ENCODE peak calls at places on chromosomes 12 and 14, in eight cellular contexts. K, Z, S, L, W, G, F and R are unnamed samples.

GRCh38 chr12:107536613-107537012 is 149.0 kb upstream of the PWP1 start:
- DNase-seq in K (no peak), Z (peak; percentile 71), S (no peak), L (no peak), W (no peak), G (no peak), F (no peak), R (no peak)

GRCh38 chr12:113152835-113153814 is 3.6 kb downstream of the CFAP73 start:
- DNase-seq in K (peak; percentile 71), Z (peak; percentile 69), S (no peak), L (peak; percentile 86), W (peak; percentile 36), G (peak; percentile 45), F (peak; percentile 35), R (peak; percentile 57)

GRCh38 chr14:68027276-68027675 is 207.7 kb downstream of the RAD51B start:
- DNase-seq in K (no peak), Z (no peak), S (no peak), L (no peak), W (no peak), G (no peak), F (no peak), R (no peak)

GRCh38 chr14:96634481-96634880 is 132.3 kb downstream of the PAPOLA start:
- DNase-seq in K (no peak), Z (no peak), S (no peak), L (no peak), W (no peak), G (no peak), F (no peak), R (no peak)

GRCh38 chr12:78229491-78230209 is 399.0 kb downstream of the NAV3 start:
- DNase-seq in K (no peak), Z (peak; percentile 23), S (peak; percentile 21), L (no peak), W (no peak), G (no peak), F (no peak), R (peak; percentile 38)

GRCh38 chr12:94150483-94151225 is 2.3 kb downstream of the PLXNC1 start:
- DNase-seq in K (peak; percentile 12), Z (no peak), S (no peak), L (peak; percentile 22), W (peak; percentile 16), G (no peak), F (no peak), R (no peak)

GRCh38 chr14:101249676-101250036 is 311.6 kb upstream of the DIO3 start:
- DNase-seq in K (no peak), Z (no peak), S (no peak), L (no peak), W (no peak), G (no peak), F (no peak), R (no peak)

GRCh38 chr14:72559669-72560068 is 334.2 kb downstream of the DPF3 start:
- DNase-seq in K (no peak), Z (no peak), S (no peak), L (no peak), W (no peak), G (no peak), F (no peak), R (no peak)

GRCh38 chr12:48973531-48973930 is 2.0 kb upstream of the WNT10B start:
- DNase-seq in K (no peak), Z (no peak), S (no peak), L (no peak), W (no peak), G (no peak), F (no peak), R (no peak)

GRCh38 chr14:36363704-36364103 is 43.3 kb upstream of the MBIP start:
- DNase-seq in K (no peak), Z (no peak), S (no peak), L (no peak), W (no peak), G (no peak), F (no peak), R (no peak)

GRCh38 chr12:113190761-113191160 is 5.2 kb downstream of the RITA1 start:
- DNase-seq in K (no peak), Z (no peak), S (no peak), L (no peak), W (no peak), G (no peak), F (no peak), R (no peak)

GRCh38 chr12:77891531-77892147 is 60.9 kb downstream of the NAV3 start:
- DNase-seq in K (no peak), Z (no peak), S (no peak), L (no peak), W (no peak), G (no peak), F (no peak), R (no peak)

GRCh38 chr14:35050652-35051051 is 4.6 kb downstream of the FAM177A1 start:
- DNase-seq in K (no peak), Z (peak; percentile 58), S (no peak), L (no peak), W (no peak), G (peak; percentile 41), F (no peak), R (no peak)

GRCh38 chr12:124861492-124861891 is 2.2 kb downstream of the SCARB1 start:
- DNase-seq in K (peak; percentile 79), Z (no peak), S (peak; percentile 39), L (peak; percentile 96), W (no peak), G (peak; percentile 77), F (no peak), R (peak; percentile 43)

GRCh38 chr14:91349481-91350074 is 68.0 kb downstream of the CCDC88C start:
- DNase-seq in K (no peak), Z (no peak), S (peak; percentile 85), L (no peak), W (no peak), G (no peak), F (no peak), R (no peak)

GRCh38 chr12:98424726-98425401 is 90.5 kb upstream of the TMPO start:
- DNase-seq in K (peak; percentile 41), Z (peak; percentile 39), S (no peak), L (peak; percentile 63), W (peak; percentile 13), G (peak; percentile 39), F (peak; percentile 20), R (peak; percentile 47)

GRCh38 chr14:24938593-24938992 is 111.4 kb downstream of the STXBP6 start:
- DNase-seq in K (no peak), Z (no peak), S (no peak), L (no peak), W (no peak), G (no peak), F (no peak), R (no peak)

GRCh38 chr14:29216316-29216715 is 449.7 kb downstream of the FOXG1 start:
- DNase-seq in K (no peak), Z (peak; percentile 49), S (no peak), L (no peak), W (no peak), G (no peak), F (no peak), R (no peak)

GRCh38 chr12:124486346-124486963 is 81.0 kb downstream of the NCOR2 start:
- DNase-seq in K (no peak), Z (no peak), S (no peak), L (no peak), W (no peak), G (no peak), F (no peak), R (no peak)

GRCh38 chr12:19026035-19026434 is 103.5 kb upstream of the PLEKHA5 start:
- DNase-seq in K (no peak), Z (no peak), S (no peak), L (no peak), W (no peak), G (no peak), F (no peak), R (no peak)

GRCh38 chr14:98062083-98062482 is 1209.9 kb downstream of the BCL11B start:
- DNase-seq in K (no peak), Z (no peak), S (no peak), L (no peak), W (no peak), G (no peak), F (no peak), R (no peak)

GRCh38 chr14:36844443-36844842 is 182.8 kb downstream of the PAX9 start:
- DNase-seq in K (no peak), Z (no peak), S (no peak), L (no peak), W (no peak), G (no peak), F (no peak), R (no peak)

GRCh38 chr12:56565510-56566101 is 44.0 kb downstream of the RBMS2 start:
- DNase-seq in K (no peak), Z (peak; percentile 54), S (no peak), L (peak; percentile 35), W (no peak), G (peak; percentile 93), F (no peak), R (no peak)

GRCh38 chr12:24113701-24114100 is 164.2 kb upstream of the SOX5 start:
- DNase-seq in K (no peak), Z (no peak), S (no peak), L (no peak), W (no peak), G (no peak), F (no peak), R (no peak)

GRCh38 chr14:31243860-31244259 is 36.3 kb upstream of the HECTD1 start:
- DNase-seq in K (no peak), Z (no peak), S (no peak), L (no peak), W (no peak), G (no peak), F (no peak), R (no peak)

GRCh38 chr14:105102361-105102760 is 37.1 kb upstream of the GPR132 start:
- DNase-seq in K (no peak), Z (no peak), S (no peak), L (no peak), W (no peak), G (no peak), F (no peak), R (no peak)

GRCh38 chr14:74176404-74176788 is 62.9 kb upstream of the VSX2 start:
- DNase-seq in K (no peak), Z (no peak), S (no peak), L (no peak), W (no peak), G (no peak), F (no peak), R (no peak)

GRCh38 chr12:31234053-31234835 is 91.7 kb downstream of the SINHCAF start:
- DNase-seq in K (no peak), Z (peak; percentile 51), S (no peak), L (no peak), W (no peak), G (no peak), F (no peak), R (no peak)

GRCh38 chr12:121781751-121782615 is 11.5 kb downstream of the RHOF start:
- DNase-seq in K (no peak), Z (no peak), S (no peak), L (no peak), W (no peak), G (no peak), F (no peak), R (no peak)

GRCh38 chr12:10739157-10740118 is 16.3 kb upstream of the YBX3 start:
- DNase-seq in K (no peak), Z (no peak), S (no peak), L (no peak), W (no peak), G (no peak), F (no peak), R (no peak)

GRCh38 chr12:65280306-65280705 is 1.8 kb downstream of the MSRB3 start:
- DNase-seq in K (no peak), Z (no peak), S (no peak), L (no peak), W (no peak), G (no peak), F (no peak), R (no peak)